ENCODE peak calls at places on chromosome 17, in five cellular contexts. G is neural progenitor cell, M is SK-N-SH, K is PC-3, Z is GM23248. Y is an unnamed sample.

GRCh38 chr17:78839762-78840529 is 668 bp downstream of the USP36 start:
- DNase-seq in G (peak), M (peak), K (peak), Z (peak), Y (peak)

GRCh38 chr17:59785091-59785799 is 77.8 kb downstream of the VMP1 start:
- DNase-seq in G (no peak), M (no peak), K (peak), Z (peak), Y (no peak)

GRCh38 chr17:61595418-61595817 is 4.4 kb upstream of the NACA2 start:
- DNase-seq in G (no peak), M (no peak), K (no peak), Z (no peak), Y (no peak)

GRCh38 chr17:70022175-70022574 is 52.9 kb upstream of the KCNJ16 start:
- DNase-seq in G (no peak), M (no peak), K (no peak), Z (peak), Y (no peak)

GRCh38 chr17:59372138-59372751 is 40.8 kb downstream of the YPEL2 start:
- DNase-seq in G (no peak), M (no peak), K (no peak), Z (peak), Y (peak)

GRCh38 chr17:64658931-64659330 is 3.2 kb downstream of the SMURF2 start:
- DNase-seq in G (no peak), M (no peak), K (peak), Z (peak), Y (no peak)

GRCh38 chr17:76734080-76734840 is 2.9 kb downstream of the SRSF2 start:
- DNase-seq in G (no peak), M (no peak), K (no peak), Z (peak), Y (peak)

GRCh38 chr17:30345527-30346075 is 11.7 kb upstream of the TMIGD1 start:
- DNase-seq in G (no peak), M (no peak), K (no peak), Z (no peak), Y (no peak)

GRCh38 chr17:7560172-7561027 is 1.3 kb upstream of the SENP3 start:
- DNase-seq in G (peak), M (peak), K (peak), Z (peak), Y (peak)

GRCh38 chr17:46025060-46025459 is 26.0 kb downstream of the STH start:
- DNase-seq in G (no peak), M (no peak), K (no peak), Z (no peak), Y (no peak)

GRCh38 chr17:40090234-40091111 is 9.9 kb downstream of the NR1D1 start:
- DNase-seq in G (no peak), M (no peak), K (no peak), Z (no peak), Y (no peak)

GRCh38 chr17:28112199-28112995 is 69.9 kb downstream of the NLK start:
- DNase-seq in G (no peak), M (no peak), K (peak), Z (peak), Y (no peak)

GRCh38 chr17:44115585-44116415 is 7.6 kb downstream of the HDAC5 start:
- DNase-seq in G (peak), M (peak), K (peak), Z (peak), Y (no peak)

GRCh38 chr17:74862108-74862901 is 2.6 kb upstream of the GRIN2C start:
- DNase-seq in G (peak), M (peak), K (peak), Z (peak), Y (peak)

GRCh38 chr17:68103148-68103547 is 67.6 kb downstream of the KPNA2 start:
- DNase-seq in G (no peak), M (peak), K (no peak), Z (no peak), Y (no peak)

GRCh38 chr17:37792787-37793186 is 47.9 kb upstream of the HNF1B start:
- DNase-seq in G (peak), M (no peak), K (no peak), Z (peak), Y (no peak)

GRCh38 chr17:75096082-75096625 is 8.4 kb downstream of the SLC16A5 start:
- DNase-seq in G (no peak), M (no peak), K (peak), Z (peak), Y (no peak)

GRCh38 chr17:59878624-59879023 is 14.1 kb downstream of the TUBD1 start:
- DNase-seq in G (no peak), M (no peak), K (no peak), Z (no peak), Y (no peak)

GRCh38 chr17:81277421-81277820 is 17.7 kb downstream of the SLC38A10 start:
- DNase-seq in G (no peak), M (peak), K (no peak), Z (no peak), Y (no peak)

GRCh38 chr17:37388266-37388665 is 12.5 kb downstream of the C17orf78 start:
- DNase-seq in G (no peak), M (no peak), K (no peak), Z (peak), Y (no peak)

DNA sequence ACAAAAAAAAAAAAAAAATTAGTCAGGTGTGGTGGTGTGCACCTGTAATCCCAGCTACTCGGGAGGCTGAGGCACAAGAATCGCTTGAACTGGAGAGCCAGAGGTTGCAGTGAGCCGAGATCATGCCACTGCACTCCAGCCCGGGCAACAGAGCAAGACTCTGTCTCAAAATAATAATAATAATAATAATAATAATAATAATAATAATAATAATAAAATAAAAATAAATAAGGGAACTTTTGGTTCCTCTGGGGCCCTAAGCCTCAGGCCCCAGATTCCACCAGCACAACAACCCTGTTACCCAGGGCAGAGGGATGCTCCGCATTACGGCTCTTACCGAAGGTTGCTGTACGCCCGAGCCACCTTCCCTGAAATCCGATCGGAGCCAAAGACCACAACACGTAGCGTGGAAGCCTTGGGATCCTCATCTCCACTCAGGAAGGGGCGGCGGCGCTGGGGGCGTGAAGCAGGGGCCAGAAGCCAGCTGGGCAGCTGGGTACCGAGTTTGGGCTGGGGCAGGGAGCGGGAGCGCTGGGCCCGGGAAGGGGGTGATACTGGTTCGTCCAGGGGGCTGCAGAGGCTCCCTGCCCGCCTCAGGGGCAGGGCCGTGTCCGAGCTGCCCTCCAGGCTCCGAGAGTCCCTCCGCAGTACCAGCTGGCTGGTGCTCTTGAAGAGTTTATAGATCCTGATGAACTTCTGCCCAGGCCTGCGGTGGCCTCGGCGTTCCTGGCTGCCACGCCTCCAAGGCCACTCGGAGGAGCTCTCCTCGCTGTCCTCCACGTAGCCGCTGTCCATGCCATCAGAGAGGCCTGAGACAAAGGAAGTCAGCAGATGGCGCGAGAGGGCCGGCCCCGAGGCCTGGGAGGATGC is 20.6 kb upstream of the PIK3R6 start:
- DNase-seq in G (peak), M (peak), K (peak), Z (peak), Y (no peak)
- H2AFZ ChIP-seq in G (peak), M (no peak), K (peak), Z (peak), Y (no peak)

GRCh38 chr17:538096-538973 is 176.3 kb downstream of the VPS53 start:
- DNase-seq in G (peak), M (no peak), K (no peak), Z (peak), Y (no peak)
- TF ChIP-seq EZH2phosphoT487 in G (no peak), M (no peak), K (no peak), Z (no peak), Y (no peak)

GRCh38 chr17:82371333-82372062 is at the start of gene UTS2R:
- DNase-seq in G (peak), M (peak), K (no peak), Z (no peak), Y (no peak)
- H2AFZ ChIP-seq in G (peak), M (no peak), K (peak), Z (peak), Y (peak)

GRCh38 chr17:42421479-42422332 is 1.4 kb downstream of the CAVIN1 start:
- DNase-seq in G (peak), M (peak), K (no peak), Z (peak), Y (no peak)

GRCh38 chr17:42424991-42425610 is 2.0 kb upstream of the CAVIN1 start:
- DNase-seq in G (no peak), M (no peak), K (no peak), Z (peak), Y (no peak)

GRCh38 chr17:42422412-42422957 is 571 bp downstream of the CAVIN1 start:
- DNase-seq in G (peak), M (peak), K (no peak), Z (peak), Y (no peak)

GRCh38 chr17:42423766-42424165 is 710 bp upstream of the CAVIN1 start:
- DNase-seq in G (no peak), M (no peak), K (no peak), Z (no peak), Y (no peak)

GRCh38 chr17:42422958-42423712 is at the start of gene CAVIN1:
- DNase-seq in G (peak), M (peak), K (no peak), Z (peak), Y (no peak)
- TF ChIP-seq EZH2phosphoT487 in G (no peak), M (no peak), K (no peak), Z (no peak), Y (no peak)

GRCh38 chr17:50199651-50200446 is 1.6 kb downstream of the COL1A1 start:
- DNase-seq in G (peak), M (peak), K (peak), Z (peak), Y (peak)
- H2AFZ ChIP-seq in G (peak), M (no peak), K (peak), Z (no peak), Y (peak)

DNA sequence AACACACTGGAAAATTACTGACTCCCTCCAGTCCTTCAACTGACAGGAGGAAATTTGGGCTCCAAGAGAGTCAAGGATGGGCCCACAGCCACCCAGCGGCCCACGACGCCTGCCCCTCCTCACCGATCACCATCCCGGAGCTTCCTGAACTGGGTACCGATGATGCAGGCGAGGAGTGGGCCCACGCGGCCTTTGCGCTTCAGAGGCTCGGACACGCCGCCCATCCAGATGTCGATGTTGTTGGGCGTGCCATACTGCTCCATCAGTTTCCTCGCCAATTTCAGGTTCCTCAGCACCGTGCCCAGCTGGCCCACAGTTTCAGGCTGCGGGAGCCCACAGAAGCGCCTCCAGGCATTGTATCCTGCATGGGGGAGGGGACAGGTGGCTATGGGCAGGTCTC is 9.2 kb downstream of the MPO start:
- DNase-seq in G (no peak), M (no peak), K (no peak), Z (no peak), Y (no peak)
- TF ChIP-seq EZH2phosphoT487 in G (no peak), M (no peak), K (no peak), Z (no peak), Y (no peak)

DNA sequence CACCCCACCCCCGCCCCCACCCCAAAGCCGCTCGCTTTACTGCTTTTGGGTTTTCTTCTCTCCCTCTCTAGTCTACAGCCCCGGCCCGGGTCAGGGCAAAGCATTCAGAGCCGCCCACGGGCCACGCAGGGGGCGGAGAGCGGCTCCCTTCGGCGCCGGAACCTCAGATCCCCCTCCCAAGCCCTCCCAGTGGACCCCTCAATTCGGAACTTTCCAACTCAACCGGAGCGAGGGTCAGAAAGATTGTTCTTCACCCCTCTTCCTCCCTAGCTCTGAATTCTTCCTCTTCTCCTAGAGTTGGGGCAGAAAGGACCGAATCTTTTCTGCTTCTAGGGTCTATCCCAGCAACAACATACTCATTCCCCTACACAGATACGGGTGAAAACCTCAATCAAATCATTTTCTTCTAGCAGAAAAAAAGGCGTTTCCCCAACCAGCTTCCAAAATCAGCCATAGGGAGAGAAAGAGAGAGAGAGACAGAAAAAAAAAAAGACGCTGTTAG is 1.0 kb downstream of the HOXB2 start:
- DNase-seq in G (no peak), M (no peak), K (no peak), Z (no peak), Y (no peak)
- H2AFZ ChIP-seq in G (no peak), M (no peak), K (peak), Z (peak), Y (no peak)

GRCh38 chr17:57106107-57106835 is 21.2 kb downstream of the AKAP1 start:
- DNase-seq in G (peak), M (peak), K (peak), Z (no peak), Y (no peak)
- TF ChIP-seq EZH2phosphoT487 in G (no peak), M (no peak), K (no peak), Z (no peak), Y (no peak)

GRCh38 chr17:41523787-41524186 is 4.3 kb downstream of the KRT19 start:
- DNase-seq in G (no peak), M (peak), K (no peak), Z (no peak), Y (no peak)
- H2AFZ ChIP-seq in G (no peak), M (peak), K (no peak), Z (no peak), Y (no peak)

GRCh38 chr17:18109935-18110334 is 1.4 kb downstream of the MYO15A start:
- DNase-seq in G (no peak), M (no peak), K (no peak), Z (no peak), Y (no peak)

GRCh38 chr17:18110636-18111145 is 2.1 kb downstream of the MYO15A start:
- DNase-seq in G (no peak), M (no peak), K (no peak), Z (no peak), Y (no peak)

GRCh38 chr17:18107971-18108370 is 585 bp upstream of the MYO15A start:
- DNase-seq in G (no peak), M (no peak), K (no peak), Z (no peak), Y (no peak)

GRCh38 chr17:18108400-18109312 is at the start of gene MYO15A:
- DNase-seq in G (no peak), M (peak), K (no peak), Z (no peak), Y (no peak)

DNA sequence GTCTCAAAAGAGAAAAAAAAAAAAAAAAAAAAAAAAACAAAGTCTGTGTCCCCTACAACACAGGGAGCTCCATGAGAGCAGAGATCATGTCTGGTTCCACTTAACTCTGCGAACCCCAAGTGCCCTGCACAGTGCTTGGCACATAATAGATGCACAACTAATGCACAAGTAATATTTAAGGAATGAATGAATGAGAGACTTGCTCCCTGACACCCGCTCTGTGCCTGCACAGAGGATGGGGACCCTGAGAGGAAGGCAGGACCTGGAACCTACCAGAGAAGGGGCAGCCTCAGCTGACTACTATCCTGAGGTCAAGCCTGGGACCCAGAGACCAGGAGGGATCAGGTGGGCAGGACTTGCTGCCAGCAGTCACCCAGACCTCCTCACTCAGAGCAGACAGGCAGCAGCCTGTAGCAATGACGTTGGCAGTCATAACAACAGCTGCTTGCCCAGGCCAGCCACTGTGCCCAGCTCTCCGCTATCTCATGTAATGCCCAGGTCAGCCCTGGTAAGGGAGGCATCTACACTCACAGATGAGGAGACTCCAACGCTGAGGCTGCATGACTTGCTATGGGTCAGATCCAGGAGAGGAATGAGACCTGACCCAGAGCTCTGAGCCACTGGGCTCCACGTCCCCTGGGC is 2.9 kb downstream of the MYO15A start:
- DNase-seq in G (no peak), M (no peak), K (no peak), Z (no peak), Y (no peak)
- TF ChIP-seq EZH2phosphoT487 in G (no peak), M (no peak), K (no peak), Z (no peak), Y (no peak)

Y was measured in OCI-LY7.